ENCODE peak calls at places on chromosomes 6 and 20, in four cellular contexts. I is hepatocyte, P is left ventricle myocardium inferior, F is stomach. T is an unnamed sample. For H3K9me3, the result is how much of the 10 kb centered on the place peaks cover.

GRCh38 chr6:149484733-149485700 is at the start of gene ZC3H12D:
- DNase-seq in I (peak), P (peak), F (peak), T (peak)

GRCh38 chr6:93468291-93468690 is 48.9 kb upstream of the EPHA7 start:
- DNase-seq in I (peak), P (no peak), F (no peak), T (no peak)

GRCh38 chr6:44624226-44624625 is 236.7 kb downstream of the CDC5L start:
- DNase-seq in I (no peak), P (no peak), F (no peak), T (no peak)

GRCh38 chr6:108618623-108619152 is 58.0 kb downstream of the FOXO3 start:
- DNase-seq in I (no peak), P (no peak), F (no peak), T (no peak)

GRCh38 chr6:141653590-141653989 is 479.1 kb upstream of the GJE1 start:
- DNase-seq in I (peak), P (no peak), F (no peak), T (no peak)

GRCh38 chr20:1363522-1363921 is 29.3 kb downstream of the FKBP1A start:
- DNase-seq in I (no peak), P (no peak), F (no peak), T (no peak)

GRCh38 chr6:134636221-134636830 is 313.6 kb downstream of the ALDH8A1 start:
- DNase-seq in I (peak), P (no peak), F (no peak), T (no peak)

GRCh38 chr6:41695825-41696224 is 39.6 kb downstream of the TFEB start:
- DNase-seq in I (no peak), P (no peak), F (no peak), T (no peak)

GRCh38 chr6:101401792-101402617 is 8.5 kb downstream of the GRIK2 start:
- DNase-seq in I (peak), P (no peak), F (no peak), T (no peak)

GRCh38 chr6:166253277-166254229 is 54.6 kb downstream of the PRR18 start:
- DNase-seq in I (peak), P (peak), F (no peak), T (no peak)
- H3K4me3 ChIP-seq in I (peak), P (peak), F (peak), T (peak)

GRCh38 chr6:15309611-15310283 is 63.9 kb downstream of the JARID2 start:
- DNase-seq in I (no peak), P (no peak), F (no peak), T (no peak)
- H3K9me3 ChIP-seq in I (under half), P (under half), F (under half), T (under half)

GRCh38 chr6:110359554-110359953 is 1.4 kb upstream of the METTL24 start:
- DNase-seq in I (no peak), P (no peak), F (no peak), T (no peak)

GRCh38 chr6:110357298-110357695 is 852 bp downstream of the METTL24 start:
- DNase-seq in I (no peak), P (no peak), F (no peak), T (no peak)

GRCh38 chr6:110356778-110357177 is 1.4 kb downstream of the METTL24 start:
- DNase-seq in I (no peak), P (no peak), F (no peak), T (no peak)

GRCh38 chr6:110358536-110359148 is 493 bp upstream of the METTL24 start:
- DNase-seq in I (no peak), P (no peak), F (no peak), T (no peak)

GRCh38 chr6:110357696-110358535 is at the start of gene METTL24:
- DNase-seq in I (peak), P (no peak), F (peak), T (no peak)
- H3K4me3 ChIP-seq in I (peak), P (peak), F (peak), T (peak)

GRCh38 chr6:26225848-26226590 is 138.8 kb downstream of the HFE start:
- DNase-seq in I (no peak), P (no peak), F (no peak), T (no peak)
- H3K9me3 ChIP-seq in I (under half), P (under half), F (under half), T (under half)

GRCh38 chr6:89084542-89084941 is 4.0 kb downstream of the PNRC1 start:
- DNase-seq in I (no peak), P (no peak), F (no peak), T (no peak)
- H3K4me3 ChIP-seq in I (no peak), P (peak), F (no peak), T (no peak)

T was measured in gastrocnemius medialis.